ENCODE peak calls at places on chromosomes 16 and 17, in ten cellular contexts. One of them, this sample, is unnamed. For H3K27me3, the result is how much of the 10 kb centered on the place peaks cover.

GRCh38 chr16:31807086-31807485 is 66.5 kb upstream of the ZNF267 start:
- DNase-seq in brain microvascular endothelial cell: no peak
- DNase-seq in lung: no peak
- DNase-seq in ovary: no peak
- DNase-seq in thoracic aorta: no peak
- DNase-seq in right lobe of liver: no peak
- DNase-seq in uterus: no peak
- DNase-seq in IMR-90: no peak
- DNase-seq in left ventricle myocardium inferior: no peak
- DNase-seq in fibroblast of lung: no peak
- DNase-seq in this sample: no peak

GRCh38 chr16:85544668-85545067 is 68.5 kb upstream of the GSE1 start:
- DNase-seq in thoracic aorta: no peak
- DNase-seq in brain microvascular endothelial cell: no peak
- DNase-seq in uterus: no peak
- DNase-seq in fibroblast of lung: no peak
- DNase-seq in lung: no peak
- DNase-seq in right lobe of liver: no peak
- DNase-seq in IMR-90: no peak
- DNase-seq in ovary: no peak
- DNase-seq in left ventricle myocardium inferior: no peak
- DNase-seq in this sample: no peak

GRCh38 chr17:46190763-46191162 is 2.5 kb downstream of the KANSL1 start:
- DNase-seq in fibroblast of lung: peak
- DNase-seq in lung: no peak
- DNase-seq in brain microvascular endothelial cell: no peak
- DNase-seq in IMR-90: peak
- DNase-seq in right lobe of liver: no peak
- DNase-seq in thoracic aorta: no peak
- DNase-seq in uterus: no peak
- DNase-seq in left ventricle myocardium inferior: no peak
- DNase-seq in ovary: no peak
- DNase-seq in this sample: peak

GRCh38 chr17:6304894-6305612 is 129.9 kb downstream of the AIPL1 start:
- DNase-seq in lung: no peak
- DNase-seq in fibroblast of lung: no peak
- DNase-seq in thoracic aorta: no peak
- DNase-seq in uterus: no peak
- DNase-seq in brain microvascular endothelial cell: no peak
- DNase-seq in IMR-90: no peak
- DNase-seq in left ventricle myocardium inferior: no peak
- DNase-seq in right lobe of liver: no peak
- DNase-seq in ovary: no peak
- DNase-seq in this sample: peak

GRCh38 chr17:74646231-74646630 is 22.7 kb upstream of the CD300E start:
- DNase-seq in brain microvascular endothelial cell: peak
- DNase-seq in lung: no peak
- DNase-seq in thoracic aorta: no peak
- DNase-seq in uterus: no peak
- DNase-seq in left ventricle myocardium inferior: no peak
- DNase-seq in IMR-90: no peak
- DNase-seq in ovary: no peak
- DNase-seq in fibroblast of lung: no peak
- DNase-seq in right lobe of liver: no peak
- DNase-seq in this sample: peak

GRCh38 chr16:56882077-56882476 is 17.1 kb downstream of the SLC12A3 start:
- DNase-seq in right lobe of liver: no peak
- DNase-seq in fibroblast of lung: no peak
- DNase-seq in left ventricle myocardium inferior: no peak
- DNase-seq in IMR-90: no peak
- DNase-seq in brain microvascular endothelial cell: no peak
- DNase-seq in lung: no peak
- DNase-seq in ovary: no peak
- DNase-seq in uterus: no peak
- DNase-seq in thoracic aorta: no peak
- DNase-seq in this sample: no peak

GRCh38 chr16:77374384-77374783 is 60.5 kb downstream of the ADAMTS18 start:
- DNase-seq in thoracic aorta: no peak
- DNase-seq in fibroblast of lung: no peak
- DNase-seq in brain microvascular endothelial cell: no peak
- DNase-seq in lung: no peak
- DNase-seq in ovary: no peak
- DNase-seq in IMR-90: no peak
- DNase-seq in uterus: no peak
- DNase-seq in left ventricle myocardium inferior: no peak
- DNase-seq in right lobe of liver: no peak
- DNase-seq in this sample: peak

GRCh38 chr16:66486773-66487579 is 59.9 kb downstream of the BEAN1 start:
- DNase-seq in fibroblast of lung: peak
- DNase-seq in right lobe of liver: no peak
- DNase-seq in brain microvascular endothelial cell: peak
- DNase-seq in left ventricle myocardium inferior: no peak
- DNase-seq in ovary: peak
- DNase-seq in IMR-90: peak
- DNase-seq in thoracic aorta: no peak
- DNase-seq in uterus: peak
- DNase-seq in lung: no peak
- DNase-seq in this sample: peak

GRCh38 chr17:72311004-72311403 is 190.2 kb downstream of the SOX9 start:
- DNase-seq in ovary: no peak
- DNase-seq in left ventricle myocardium inferior: no peak
- DNase-seq in thoracic aorta: no peak
- DNase-seq in brain microvascular endothelial cell: no peak
- DNase-seq in fibroblast of lung: no peak
- DNase-seq in lung: no peak
- DNase-seq in uterus: no peak
- DNase-seq in IMR-90: no peak
- DNase-seq in right lobe of liver: no peak
- DNase-seq in this sample: no peak

GRCh38 chr16:66731101-66731500 is 20.3 kb downstream of the DYNC1LI2 start:
- DNase-seq in thoracic aorta: no peak
- DNase-seq in uterus: no peak
- DNase-seq in brain microvascular endothelial cell: no peak
- DNase-seq in right lobe of liver: no peak
- DNase-seq in ovary: no peak
- DNase-seq in left ventricle myocardium inferior: no peak
- DNase-seq in lung: no peak
- DNase-seq in IMR-90: no peak
- DNase-seq in fibroblast of lung: no peak
- DNase-seq in this sample: no peak

GRCh38 chr17:38511126-38512108 is 83.2 kb downstream of the ARHGAP23 start:
- DNase-seq in lung: no peak
- DNase-seq in thoracic aorta: no peak
- DNase-seq in ovary: peak
- DNase-seq in fibroblast of lung: peak
- DNase-seq in right lobe of liver: no peak
- DNase-seq in uterus: peak
- DNase-seq in brain microvascular endothelial cell: no peak
- DNase-seq in IMR-90: peak
- DNase-seq in left ventricle myocardium inferior: no peak
- DNase-seq in this sample: peak

GRCh38 chr16:89557230-89557935 is 3.1 kb upstream of the RPL13 start:
- DNase-seq in uterus: peak
- DNase-seq in IMR-90: peak
- DNase-seq in left ventricle myocardium inferior: peak
- DNase-seq in fibroblast of lung: peak
- DNase-seq in thoracic aorta: peak
- DNase-seq in right lobe of liver: peak
- DNase-seq in ovary: peak
- DNase-seq in brain microvascular endothelial cell: peak
- DNase-seq in lung: peak
- DNase-seq in this sample: peak

GRCh38 chr16:11389631-11390565 is 44.6 kb downstream of the RMI2 start:
- DNase-seq in IMR-90: no peak
- DNase-seq in thoracic aorta: no peak
- DNase-seq in lung: no peak
- DNase-seq in right lobe of liver: no peak
- DNase-seq in left ventricle myocardium inferior: no peak
- DNase-seq in fibroblast of lung: no peak
- DNase-seq in uterus: no peak
- DNase-seq in brain microvascular endothelial cell: no peak
- DNase-seq in ovary: no peak
- DNase-seq in this sample: no peak

GRCh38 chr17:2056221-2057129 is 1.6 kb downstream of the HIC1 start:
- DNase-seq in lung: no peak
- DNase-seq in right lobe of liver: no peak
- DNase-seq in thoracic aorta: no peak
- DNase-seq in IMR-90: peak
- DNase-seq in ovary: peak
- DNase-seq in fibroblast of lung: peak
- DNase-seq in uterus: no peak
- DNase-seq in left ventricle myocardium inferior: no peak
- DNase-seq in brain microvascular endothelial cell: peak
- DNase-seq in this sample: no peak

GRCh38 chr16:27722892-27723450 is 173.0 kb downstream of the KATNIP start:
- DNase-seq in brain microvascular endothelial cell: no peak
- DNase-seq in ovary: no peak
- DNase-seq in right lobe of liver: no peak
- DNase-seq in left ventricle myocardium inferior: no peak
- DNase-seq in fibroblast of lung: no peak
- DNase-seq in uterus: no peak
- DNase-seq in IMR-90: no peak
- DNase-seq in thoracic aorta: no peak
- DNase-seq in lung: no peak
- DNase-seq in this sample: no peak

GRCh38 chr16:53865492-53865863 is 161.5 kb downstream of the FTO start:
- DNase-seq in fibroblast of lung: no peak
- DNase-seq in lung: no peak
- DNase-seq in uterus: no peak
- DNase-seq in brain microvascular endothelial cell: peak
- DNase-seq in right lobe of liver: no peak
- DNase-seq in left ventricle myocardium inferior: no peak
- DNase-seq in thoracic aorta: no peak
- DNase-seq in IMR-90: no peak
- DNase-seq in ovary: no peak
- DNase-seq in this sample: peak

GRCh38 chr16:67934306-67935095 is 2.1 kb downstream of the PSMB10 start:
- DNase-seq in uterus: no peak
- DNase-seq in right lobe of liver: peak
- DNase-seq in brain microvascular endothelial cell: no peak
- DNase-seq in thoracic aorta: no peak
- DNase-seq in left ventricle myocardium inferior: no peak
- DNase-seq in IMR-90: no peak
- DNase-seq in lung: no peak
- DNase-seq in fibroblast of lung: no peak
- DNase-seq in ovary: peak
- DNase-seq in this sample: no peak

GRCh38 chr17:44655983-44656700 is at the start of gene MEIOC:
- DNase-seq in right lobe of liver: no peak
- DNase-seq in IMR-90: peak
- DNase-seq in left ventricle myocardium inferior: no peak
- DNase-seq in fibroblast of lung: no peak
- DNase-seq in uterus: no peak
- DNase-seq in thoracic aorta: no peak
- DNase-seq in brain microvascular endothelial cell: peak
- DNase-seq in lung: no peak
- DNase-seq in ovary: no peak
- DNase-seq in this sample: no peak

GRCh38 chr16:48911700-48912099 is 301.7 kb upstream of the N4BP1 start:
- DNase-seq in fibroblast of lung: peak
- DNase-seq in lung: no peak
- DNase-seq in uterus: no peak
- DNase-seq in thoracic aorta: no peak
- DNase-seq in IMR-90: peak
- DNase-seq in left ventricle myocardium inferior: no peak
- DNase-seq in right lobe of liver: no peak
- DNase-seq in brain microvascular endothelial cell: no peak
- DNase-seq in ovary: no peak
- DNase-seq in this sample: no peak

GRCh38 chr16:9594047-9594446 is 502.6 kb downstream of the HAPSTR1 start:
- DNase-seq in lung: no peak
- DNase-seq in IMR-90: no peak
- DNase-seq in thoracic aorta: no peak
- DNase-seq in left ventricle myocardium inferior: no peak
- DNase-seq in right lobe of liver: no peak
- DNase-seq in brain microvascular endothelial cell: no peak
- DNase-seq in ovary: no peak
- DNase-seq in fibroblast of lung: no peak
- DNase-seq in uterus: no peak
- DNase-seq in this sample: no peak
- H3K4me3 ChIP-seq in lung: no peak
- H3K4me3 ChIP-seq in IMR-90: no peak
- H3K4me3 ChIP-seq in thoracic aorta: no peak
- H3K4me3 ChIP-seq in left ventricle myocardium inferior: no peak
- H3K4me3 ChIP-seq in right lobe of liver: no peak
- H3K4me3 ChIP-seq in brain microvascular endothelial cell: no peak
- H3K4me3 ChIP-seq in ovary: no peak
- H3K4me3 ChIP-seq in fibroblast of lung: no peak
- H3K4me3 ChIP-seq in uterus: no peak
- H3K4me3 ChIP-seq in this sample: no peak

GRCh38 chr16:23103603-23104002 is 45.6 kb downstream of the USP31 start:
- DNase-seq in brain microvascular endothelial cell: no peak
- DNase-seq in ovary: no peak
- DNase-seq in thoracic aorta: no peak
- DNase-seq in uterus: no peak
- DNase-seq in fibroblast of lung: no peak
- DNase-seq in left ventricle myocardium inferior: no peak
- DNase-seq in IMR-90: no peak
- DNase-seq in right lobe of liver: no peak
- DNase-seq in lung: no peak
- DNase-seq in this sample: no peak
- TF ChIP-seq CTCF in brain microvascular endothelial cell: no peak
- TF ChIP-seq CTCF in ovary: no peak
- TF ChIP-seq CTCF in thoracic aorta: no peak
- TF ChIP-seq CTCF in uterus: no peak
- TF ChIP-seq CTCF in fibroblast of lung: no peak
- TF ChIP-seq CTCF in left ventricle myocardium inferior: no peak
- TF ChIP-seq CTCF in IMR-90: no peak
- TF ChIP-seq CTCF in right lobe of liver: no peak
- TF ChIP-seq CTCF in lung: no peak
- TF ChIP-seq CTCF in this sample: no peak

DNA sequence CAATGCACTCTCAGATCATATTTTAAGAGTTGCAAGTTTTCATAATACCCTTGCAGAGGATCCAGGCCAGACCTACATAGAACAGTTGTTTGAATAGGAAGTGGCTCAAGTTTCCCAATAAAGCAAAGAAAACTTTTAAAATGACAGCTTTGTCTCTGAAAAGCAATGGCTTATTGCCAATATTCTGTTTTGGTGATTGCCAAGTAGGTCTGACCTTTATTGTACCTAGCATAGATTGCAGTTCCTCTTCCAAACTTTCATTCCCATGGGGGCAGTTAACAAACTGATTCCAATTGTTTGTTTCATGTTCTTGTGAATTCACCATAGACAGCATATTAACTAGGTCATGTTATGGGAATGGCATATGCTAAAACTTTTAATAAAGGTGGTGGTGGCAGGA is 664.6 kb upstream of the CA10 start:
- DNase-seq in uterus: no peak
- DNase-seq in right lobe of liver: no peak
- DNase-seq in left ventricle myocardium inferior: no peak
- DNase-seq in brain microvascular endothelial cell: no peak
- DNase-seq in ovary: no peak
- DNase-seq in lung: no peak
- DNase-seq in IMR-90: no peak
- DNase-seq in fibroblast of lung: no peak
- DNase-seq in thoracic aorta: no peak
- DNase-seq in this sample: no peak
- H3K27me3 ChIP-seq in uterus: under half
- H3K27me3 ChIP-seq in right lobe of liver: under half
- H3K27me3 ChIP-seq in left ventricle myocardium inferior: under half
- H3K27me3 ChIP-seq in brain microvascular endothelial cell: under half
- H3K27me3 ChIP-seq in ovary: under half
- H3K27me3 ChIP-seq in lung: under half
- H3K27me3 ChIP-seq in IMR-90: under half
- H3K27me3 ChIP-seq in fibroblast of lung: under half
- H3K27me3 ChIP-seq in thoracic aorta: under half
- H3K27me3 ChIP-seq in this sample: under half

GRCh38 chr16:83953796-83954576 is 946 bp downstream of the OSGIN1 start:
- DNase-seq in right lobe of liver: no peak
- DNase-seq in ovary: no peak
- DNase-seq in IMR-90: peak
- DNase-seq in lung: no peak
- DNase-seq in brain microvascular endothelial cell: peak
- DNase-seq in thoracic aorta: no peak
- DNase-seq in fibroblast of lung: peak
- DNase-seq in left ventricle myocardium inferior: no peak
- DNase-seq in uterus: no peak
- DNase-seq in this sample: peak
- H3K4me3 ChIP-seq in right lobe of liver: peak
- H3K4me3 ChIP-seq in ovary: peak
- H3K4me3 ChIP-seq in IMR-90: peak
- H3K4me3 ChIP-seq in lung: peak
- H3K4me3 ChIP-seq in brain microvascular endothelial cell: peak
- H3K4me3 ChIP-seq in thoracic aorta: peak
- H3K4me3 ChIP-seq in fibroblast of lung: peak
- H3K4me3 ChIP-seq in left ventricle myocardium inferior: peak
- H3K4me3 ChIP-seq in uterus: peak
- H3K4me3 ChIP-seq in this sample: peak